ENCODE peak calls at places on chromosomes 1 and 21, in nine cellular contexts. V is uterus; A is CD8-positive, alpha-beta memory T cell; E is ascending aorta; U is endodermal cell; N is left ventricle myocardium inferior; L is CD4-positive, alpha-beta memory T cell; Y is IMR-90; D is mucosa of descending colon. C is an unnamed sample. For H3K36me3, the result is how much of the 10 kb centered on the place peaks cover.

GRCh38 chr1:223724376-223724775 is 12.0 kb downstream of the CAPN2 start:
- DNase-seq in L (no peak), E (no peak), D (no peak), V (no peak), A (no peak), U (no peak), N (no peak), Y (peak), C (no peak)

GRCh38 chr1:22662318-22662717 is 9.3 kb downstream of the C1QB start:
- DNase-seq in L (no peak), V (no peak), E (no peak), A (no peak), N (peak), U (peak), Y (no peak), D (no peak), C (peak)

GRCh38 chr1:214993419-214993818 is 89.1 kb upstream of the KCNK2 start:
- DNase-seq in U (no peak), N (no peak), L (no peak), Y (peak), A (no peak), D (no peak), E (no peak), V (no peak), C (no peak)

GRCh38 chr1:6137758-6138157 is 42.4 kb downstream of the CHD5 start:
- DNase-seq in D (no peak), N (no peak), E (no peak), A (no peak), V (no peak), L (no peak), U (no peak), Y (no peak), C (no peak)

GRCh38 chr1:180366386-180367068 is 135.8 kb downstream of the ACBD6 start:
- DNase-seq in D (no peak), V (no peak), E (no peak), A (no peak), L (no peak), U (no peak), Y (peak), N (no peak), C (no peak)

GRCh38 chr1:186340772-186341171 is 34.3 kb downstream of the TPR start:
- DNase-seq in Y (no peak), U (no peak), D (no peak), N (no peak), E (no peak), L (no peak), V (no peak), A (no peak), C (no peak)

GRCh38 chr1:208682664-208683013 is 438.5 kb upstream of the PLXNA2 start:
- DNase-seq in L (no peak), D (peak), A (no peak), V (no peak), U (no peak), N (no peak), Y (no peak), E (no peak), C (no peak)

GRCh38 chr21:44989538-44989888 is 49.7 kb downstream of the SLX9 start:
- DNase-seq in D (no peak), Y (peak), A (no peak), N (no peak), L (no peak), V (peak), U (no peak), E (no peak), C (no peak)

GRCh38 chr1:151255381-151255780 is 847 bp downstream of the PSMD4 start:
- DNase-seq in V (no peak), Y (peak), L (no peak), N (no peak), U (no peak), A (no peak), E (no peak), D (no peak), C (no peak)

GRCh38 chr1:154384650-154385557 is 20.2 kb upstream of the IL6R start:
- DNase-seq in N (no peak), Y (no peak), V (no peak), U (no peak), L (no peak), A (no peak), D (no peak), E (no peak), C (no peak)

GRCh38 chr1:154379301-154379700 is 25.8 kb upstream of the IL6R start:
- DNase-seq in A (no peak), V (no peak), N (no peak), Y (no peak), U (no peak), D (no peak), L (no peak), E (no peak), C (no peak)
- H3K4me3 ChIP-seq in A (no peak), V (no peak), N (no peak), Y (no peak), U (no peak), D (no peak), L (no peak), E (no peak), C (no peak)

GRCh38 chr1:154237880-154238506 is 17.2 kb downstream of the UBAP2L start:
- DNase-seq in N (no peak), V (no peak), Y (no peak), D (no peak), U (no peak), E (no peak), A (no peak), L (no peak), C (no peak)

GRCh38 chr1:154241703-154242352 is 21.1 kb downstream of the UBAP2L start:
- DNase-seq in L (peak), Y (no peak), N (no peak), D (no peak), V (no peak), A (no peak), U (no peak), E (no peak), C (no peak)

GRCh38 chr1:154237435-154237834 is 16.7 kb downstream of the UBAP2L start:
- DNase-seq in A (no peak), V (no peak), N (no peak), D (no peak), Y (no peak), L (no peak), U (no peak), E (no peak), C (no peak)

GRCh38 chr1:154239491-154239890 is 18.7 kb downstream of the UBAP2L start:
- DNase-seq in L (no peak), Y (no peak), U (no peak), N (no peak), D (no peak), E (no peak), A (no peak), V (no peak), C (no peak)

GRCh38 chr1:154240294-154240831 is 19.6 kb downstream of the UBAP2L start:
- DNase-seq in Y (no peak), V (no peak), L (no peak), A (no peak), D (no peak), U (no peak), N (no peak), E (no peak), C (no peak)
- H3K36me3 ChIP-seq in Y (half or more), V (under half), L (half or more), A (half or more), D (under half), U (half or more), N (half or more), E (half or more), C (half or more)

GRCh38 chr1:53081384-53082066 is 19.5 kb downstream of the PODN start:
- DNase-seq in N (no peak), U (no peak), Y (no peak), E (no peak), D (no peak), L (no peak), V (no peak), A (no peak), C (no peak)

GRCh38 chr1:53084589-53084971 is 22.6 kb downstream of the PODN start:
- DNase-seq in Y (no peak), A (peak), V (no peak), L (no peak), N (no peak), D (no peak), E (no peak), U (no peak), C (no peak)

GRCh38 chr1:53080769-53081168 is 18.8 kb downstream of the PODN start:
- DNase-seq in D (no peak), E (no peak), V (no peak), U (no peak), L (no peak), Y (no peak), N (no peak), A (no peak), C (no peak)

GRCh38 chr1:53083636-53084588 is 21.9 kb downstream of the PODN start:
- DNase-seq in U (no peak), E (no peak), L (no peak), A (no peak), N (no peak), V (no peak), Y (no peak), D (no peak), C (no peak)

DNA sequence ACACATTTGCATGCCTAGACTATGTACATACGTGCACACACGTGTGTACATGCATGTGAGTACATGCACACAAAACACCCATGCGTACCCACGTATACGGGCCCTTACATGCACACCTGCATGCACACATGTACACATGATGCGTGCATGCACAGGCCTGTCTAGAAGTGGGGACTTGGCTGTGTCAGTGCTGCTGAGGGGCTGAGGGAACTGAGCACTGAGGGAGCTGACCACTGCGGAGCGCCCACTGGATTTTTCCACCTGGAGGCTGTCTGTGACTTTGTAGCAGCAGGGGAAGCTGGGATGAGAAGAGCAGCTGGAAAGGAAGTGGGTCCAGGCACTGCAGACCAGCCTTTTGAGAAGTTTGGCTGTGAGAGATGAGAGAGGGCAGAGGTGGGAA is 20.8 kb downstream of the PODN start:
- DNase-seq in V (no peak), N (no peak), Y (no peak), U (no peak), A (no peak), D (no peak), L (no peak), E (no peak), C (no peak)
- H3K4me3 ChIP-seq in V (no peak), N (no peak), Y (no peak), U (no peak), A (no peak), D (no peak), L (no peak), E (no peak), C (no peak)

DNA sequence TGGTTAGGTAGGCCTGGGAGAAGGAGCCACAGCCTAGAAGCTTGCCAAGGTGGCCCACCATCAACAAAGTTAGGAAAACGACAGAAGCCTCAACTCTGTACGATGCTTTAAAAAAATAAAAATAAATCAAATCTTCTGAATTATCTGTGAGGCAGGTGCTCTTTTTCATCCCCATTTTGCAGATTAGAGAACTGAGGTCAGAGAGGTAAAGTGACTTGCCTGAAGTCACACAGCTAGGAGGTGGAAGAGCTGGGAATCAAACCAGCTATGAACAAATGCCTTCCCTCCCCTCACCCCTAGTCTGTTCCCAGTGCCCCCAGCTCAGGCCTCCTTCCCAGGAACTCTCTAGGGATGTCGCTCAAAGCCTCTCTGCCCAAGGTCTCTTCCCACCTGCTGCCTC is 30.4 kb downstream of the EPHA2 start:
- DNase-seq in D (no peak), U (no peak), Y (no peak), V (no peak), A (no peak), E (no peak), L (no peak), N (no peak), C (no peak)
- H3K36me3 ChIP-seq in D (under half), U (half or more), Y (half or more), V (under half), A (under half), E (under half), L (under half), N (half or more), C (half or more)

GRCh38 chr1:212287261-212287895 is 2.2 kb downstream of the PPP2R5A start:
- DNase-seq in A (no peak), U (no peak), L (no peak), E (no peak), Y (no peak), V (no peak), N (no peak), D (no peak), C (no peak)

GRCh38 chr1:212286437-212287131 is 1.4 kb downstream of the PPP2R5A start:
- DNase-seq in D (peak), V (no peak), E (no peak), A (no peak), N (no peak), U (no peak), L (no peak), Y (peak), C (peak)

GRCh38 chr1:212289262-212290077 is 4.3 kb downstream of the PPP2R5A start:
- DNase-seq in V (no peak), Y (no peak), N (no peak), L (no peak), U (no peak), A (no peak), D (no peak), E (no peak), C (no peak)

GRCh38 chr1:212290608-212291007 is 5.4 kb downstream of the PPP2R5A start:
- DNase-seq in E (no peak), Y (peak), L (no peak), D (no peak), V (no peak), U (no peak), N (no peak), A (no peak), C (no peak)

GRCh38 chr1:212288614-212289013 is 3.4 kb downstream of the PPP2R5A start:
- DNase-seq in D (no peak), U (no peak), Y (peak), L (no peak), A (no peak), V (no peak), E (no peak), N (no peak), C (no peak)
- H3K4me3 ChIP-seq in D (no peak), U (peak), Y (no peak), L (peak), A (peak), V (no peak), E (peak), N (peak), C (no peak)

GRCh38 chr1:201230676-201231075 is 40.1 kb downstream of the IGFN1 start:
- DNase-seq in E (no peak), Y (no peak), V (no peak), L (no peak), D (no peak), A (no peak), U (no peak), N (no peak), C (no peak)

GRCh38 chr1:201228011-201228983 is 37.7 kb downstream of the IGFN1 start:
- DNase-seq in A (no peak), Y (no peak), U (peak), N (no peak), V (no peak), D (no peak), L (no peak), E (peak), C (no peak)

GRCh38 chr1:201226859-201227488 is 36.4 kb downstream of the IGFN1 start:
- DNase-seq in L (no peak), V (peak), E (peak), N (no peak), D (no peak), Y (no peak), U (peak), A (no peak), C (no peak)

GRCh38 chr1:201229095-201229494 is 38.5 kb downstream of the IGFN1 start:
- DNase-seq in L (no peak), N (no peak), A (no peak), E (no peak), Y (no peak), D (no peak), U (peak), V (no peak), C (no peak)

GRCh38 chr1:201229771-201230635 is 39.4 kb downstream of the IGFN1 start:
- DNase-seq in V (no peak), N (no peak), U (peak), D (no peak), E (no peak), L (no peak), A (no peak), Y (peak), C (peak)
- H3K36me3 ChIP-seq in V (under half), N (under half), U (under half), D (under half), E (under half), L (under half), A (under half), Y (under half), C (under half)

DNA sequence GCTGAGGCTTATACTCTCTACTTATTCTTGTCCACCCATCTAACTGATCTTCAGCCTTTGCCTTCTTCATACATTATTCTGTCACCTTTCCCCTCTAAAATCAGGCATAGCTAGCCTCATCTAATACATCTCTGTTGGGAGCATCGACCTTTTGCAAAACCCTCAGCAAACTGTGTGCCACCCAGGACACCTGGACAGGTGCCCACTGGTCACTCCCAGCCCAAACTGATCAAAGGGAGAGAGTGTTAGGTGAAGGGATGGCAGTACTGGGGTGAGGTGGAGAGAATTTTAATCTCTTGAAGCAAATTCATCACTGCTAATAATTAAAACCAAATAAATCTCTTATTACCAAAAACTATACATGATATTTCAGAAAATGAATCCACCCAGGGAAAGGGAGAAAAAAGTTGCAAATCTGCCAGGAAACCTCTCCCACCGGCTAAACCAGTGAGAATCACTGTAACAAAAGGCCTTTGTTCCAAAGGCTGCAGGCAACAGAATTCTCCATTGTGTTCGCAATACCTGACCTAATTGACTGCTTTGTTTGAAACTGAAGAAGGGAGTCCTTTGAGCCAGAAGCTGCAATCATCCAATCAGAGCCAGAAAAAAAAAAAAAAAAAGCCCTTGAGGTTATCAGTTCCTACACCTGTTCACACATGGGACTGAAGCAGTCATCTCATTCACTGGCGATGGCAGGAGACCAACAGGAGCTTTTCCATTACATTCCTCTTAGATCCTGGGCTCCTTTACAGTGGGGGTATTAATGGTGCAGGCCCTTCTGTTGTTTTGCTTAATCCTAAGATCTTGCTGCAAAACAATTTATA is 172.6 kb downstream of the APP start:
- DNase-seq in N (no peak), A (no peak), D (peak), V (no peak), L (no peak), Y (no peak), U (peak), E (no peak), C (no peak)
- H3K4me3 ChIP-seq in N (no peak), A (no peak), D (no peak), V (no peak), L (no peak), Y (no peak), U (peak), E (no peak), C (no peak)

DNA sequence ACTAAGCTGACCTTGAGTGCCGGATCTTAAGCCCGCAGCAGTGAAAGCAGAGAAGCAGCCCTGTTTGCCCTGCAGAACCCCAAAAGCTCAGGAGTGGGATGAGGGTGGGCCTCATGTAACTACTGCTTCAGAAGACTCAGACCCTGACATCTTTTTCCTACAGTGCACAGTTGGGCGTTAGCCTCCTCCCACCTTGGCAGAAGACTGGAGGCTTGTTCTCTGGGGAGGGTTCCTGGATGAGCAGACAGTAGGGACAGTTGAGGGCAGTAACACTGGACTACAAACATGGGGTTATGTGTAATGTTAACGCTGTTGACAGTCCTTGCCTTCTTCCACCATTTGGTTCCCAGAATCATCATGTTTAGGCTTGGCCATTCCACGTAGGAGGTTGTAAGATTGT is 9.6 kb downstream of the CTPS1 start:
- DNase-seq in N (no peak), U (no peak), A (no peak), L (no peak), Y (no peak), V (no peak), E (no peak), D (no peak), C (no peak)
- H3K36me3 ChIP-seq in N (half or more), U (half or more), A (half or more), L (half or more), Y (under half), V (under half), E (half or more), D (under half), C (half or more)

GRCh38 chr1:65309317-65310077 is at the start of gene DNAJC6:
- DNase-seq in L (peak), U (peak), D (peak), A (peak), N (peak), E (peak), Y (peak), V (peak), C (peak)

GRCh38 chr1:65310078-65310587 is 790 bp downstream of the DNAJC6 start:
- DNase-seq in A (no peak), D (no peak), U (no peak), E (no peak), N (peak), Y (no peak), V (no peak), L (no peak), C (no peak)

GRCh38 chr1:65308781-65309316 is 494 bp upstream of the DNAJC6 start:
- DNase-seq in V (no peak), E (no peak), L (no peak), Y (no peak), N (no peak), D (no peak), A (no peak), U (no peak), C (no peak)
- H3K4me3 ChIP-seq in V (no peak), E (peak), L (no peak), Y (no peak), N (peak), D (no peak), A (no peak), U (peak), C (no peak)

DNA sequence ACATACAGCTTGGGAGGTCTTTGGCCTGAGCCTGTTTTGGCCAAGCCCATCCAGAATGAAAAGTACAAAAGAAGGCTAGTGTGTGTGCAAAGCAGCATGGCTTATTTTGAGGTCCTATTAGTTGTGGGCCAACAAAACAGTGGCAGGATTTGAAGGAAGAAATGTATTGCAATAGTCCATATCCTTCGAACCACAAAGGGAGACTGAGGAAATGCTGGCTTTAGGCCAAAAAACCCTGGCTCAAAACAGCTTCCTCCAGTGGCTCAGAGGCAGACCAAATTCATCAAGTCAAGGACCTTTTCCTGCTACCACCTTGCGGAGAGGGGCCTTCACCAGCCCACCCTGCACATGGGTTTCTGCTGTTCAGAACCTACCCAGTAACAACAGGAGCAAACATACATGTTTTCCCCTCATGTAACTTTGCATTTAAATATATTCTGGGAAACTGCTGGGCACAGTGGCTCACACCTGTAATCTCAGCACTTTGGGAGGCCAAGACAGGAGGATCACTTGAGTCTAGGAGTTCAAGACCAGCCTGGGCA is 43.3 kb downstream of the VPS26C start:
- DNase-seq in L (no peak), A (no peak), V (no peak), U (no peak), N (no peak), D (no peak), Y (no peak), E (peak), C (no peak)
- H3K36me3 ChIP-seq in L (under half), A (under half), V (under half), U (half or more), N (half or more), D (under half), Y (under half), E (under half), C (half or more)

C was measured in MG63.